ENCODE peak calls at places on chromosomes 6 and 20, in nine cellular contexts. V is T1000; U is ecto neural progenitor cell; M is SW 1271; J is stimulated activated naive CD8-positive, alpha-beta T cell treated with anti-CD3 and anti-CD28 coated beads, Interleukin-15, Interleukin-2, amounts not matched to agents 100 U/mL and 50 U/mL, for 24 hours; X is fibroblast of the conjunctiva; D is AG09309; L is AG09319; Y is PC-3. W is an unnamed sample.

GRCh38 chr6:3568396-3569082 is 111.7 kb upstream of the SLC22A23 start:
- DNase-seq in U (no peak), X (no peak), J (no peak), V (peak), L (no peak), Y (no peak), M (no peak), D (no peak), W (no peak)

GRCh38 chr6:37456816-37457560 is 24.0 kb downstream of the CMTR1 start:
- DNase-seq in M (no peak), Y (peak), V (no peak), J (no peak), D (peak), U (no peak), L (peak), X (peak), W (no peak)

GRCh38 chr6:18122128-18123093 is at the start of gene NHLRC1:
- DNase-seq in J (peak), M (peak), U (peak), D (peak), L (peak), Y (peak), V (peak), X (peak), W (no peak)

GRCh38 chr6:34834789-34835518 is 43.1 kb downstream of the BLTP3A start:
- DNase-seq in X (no peak), Y (peak), L (no peak), D (peak), M (no peak), U (no peak), V (no peak), J (no peak), W (no peak)

GRCh38 chr6:149909701-149910470 is 12.0 kb upstream of the RAET1E start:
- DNase-seq in D (no peak), M (no peak), U (no peak), L (no peak), X (no peak), V (no peak), Y (no peak), J (no peak), W (no peak)

GRCh38 chr6:39952170-39952569 is 17.9 kb upstream of the MOCS1 start:
- DNase-seq in M (no peak), V (no peak), X (no peak), Y (no peak), L (no peak), D (peak), U (no peak), J (no peak), W (no peak)

GRCh38 chr6:131116755-131117360 is 18.4 kb upstream of the AKAP7 start:
- DNase-seq in D (no peak), U (no peak), V (no peak), J (no peak), Y (peak), L (no peak), X (peak), M (peak), W (peak)

GRCh38 chr6:127216821-127217789 is 49.6 kb upstream of the RNF146 start:
- DNase-seq in M (no peak), D (no peak), J (no peak), X (no peak), V (no peak), U (no peak), Y (no peak), L (no peak), W (no peak)

GRCh38 chr6:161254754-161255253 is 19.1 kb downstream of the AGPAT4 start:
- DNase-seq in D (no peak), M (no peak), V (no peak), U (no peak), Y (no peak), J (no peak), L (no peak), X (no peak), W (no peak)

GRCh38 chr6:111843347-111844147 is 29.7 kb downstream of the FYN start:
- DNase-seq in M (no peak), X (no peak), D (no peak), L (no peak), Y (no peak), U (no peak), V (no peak), J (peak), W (no peak)

GRCh38 chr6:98828991-98829411 is 5.4 kb upstream of the POU3F2 start:
- DNase-seq in X (no peak), U (peak), M (no peak), J (no peak), V (no peak), Y (no peak), D (no peak), L (no peak), W (no peak)

GRCh38 chr6:154435400-154435945 is 75.0 kb downstream of the CNKSR3 start:
- DNase-seq in X (no peak), D (no peak), V (no peak), L (no peak), Y (no peak), J (no peak), U (no peak), M (no peak), W (no peak)

GRCh38 chr20:36974660-36975059 is 23.2 kb upstream of the SAMHD1 start:
- DNase-seq in J (no peak), L (no peak), M (no peak), U (no peak), V (no peak), Y (no peak), D (no peak), X (no peak), W (no peak)

GRCh38 chr20:45679650-45680049 is 9.6 kb upstream of the WFDC11 start:
- DNase-seq in X (no peak), J (no peak), L (no peak), V (no peak), M (no peak), U (no peak), Y (no peak), D (no peak), W (no peak)

GRCh38 chr6:1589208-1589607 is 20.5 kb upstream of the FOXC1 start:
- DNase-seq in Y (no peak), L (no peak), V (no peak), J (no peak), M (no peak), U (no peak), D (no peak), X (no peak), W (no peak)

GRCh38 chr6:113011803-113012202 is 664.7 kb downstream of the RFPL4B start:
- DNase-seq in X (peak), D (peak), J (no peak), V (no peak), Y (no peak), L (peak), M (no peak), U (no peak), W (no peak)

GRCh38 chr20:58322083-58322482 is 12.6 kb downstream of the RAB22A start:
- DNase-seq in D (no peak), L (no peak), M (no peak), J (no peak), U (no peak), Y (no peak), X (no peak), V (no peak), W (no peak)

GRCh38 chr6:119742188-119742803 is 392.7 kb upstream of the MAN1A1 start:
- DNase-seq in D (peak), X (peak), L (no peak), J (peak), Y (peak), M (peak), U (peak), V (peak), W (peak)

GRCh38 chr6:68447112-68447511 is 188.0 kb upstream of the ADGRB3 start:
- DNase-seq in J (no peak), D (no peak), Y (no peak), M (no peak), L (no peak), V (no peak), U (no peak), X (no peak), W (no peak)

GRCh38 chr6:11614534-11615213 is 77.1 kb downstream of the TMEM170B start:
- DNase-seq in D (no peak), Y (no peak), J (no peak), L (no peak), U (no peak), X (no peak), V (no peak), M (no peak), W (no peak)

GRCh38 chr6:159023893-159024292 is 20.9 kb downstream of the TAGAP start:
- DNase-seq in U (no peak), D (no peak), Y (no peak), J (peak), M (no peak), X (no peak), L (no peak), V (no peak), W (no peak)

GRCh38 chr20:17530153-17530552 is 1.0 kb downstream of the BFSP1 start:
- DNase-seq in M (no peak), D (no peak), J (no peak), U (no peak), X (no peak), Y (no peak), L (no peak), V (no peak), W (no peak)

W was measured in HCT116.